ENCODE peak calls at places on chromosomes 7 and 10, in four cellular contexts. Z, I, M and H are unnamed samples.

GRCh38 chr7:102469351-102469971 is 4.7 kb downstream of the LRWD1 start:
- DNase-seq in Z (no peak), I (no peak), M (no peak), H (no peak)

GRCh38 chr7:54339074-54339473 is 203.1 kb upstream of the VSTM2A start:
- DNase-seq in Z (no peak), I (no peak), M (no peak), H (no peak)

GRCh38 chr7:34184466-34184865 is 279.1 kb downstream of the BMPER start:
- DNase-seq in Z (no peak), I (no peak), M (no peak), H (no peak)

GRCh38 chr10:86035791-86036543 is 330.6 kb downstream of the GRID1 start:
- DNase-seq in Z (no peak), I (no peak), M (no peak), H (no peak)

GRCh38 chr7:1046722-1047679 is 2.7 kb downstream of the GPR146 start:
- DNase-seq in Z (no peak), I (no peak), M (no peak), H (no peak)

GRCh38 chr10:120732643-120733313 is 118.4 kb upstream of the WDR11 start:
- DNase-seq in Z (no peak), I (no peak), M (no peak), H (no peak)

GRCh38 chr10:97131702-97132101 is 54.1 kb downstream of the SLIT1 start:
- DNase-seq in Z (no peak), I (no peak), M (no peak), H (no peak)

GRCh38 chr7:44077681-44078091 is 4.6 kb downstream of the POLM start:
- DNase-seq in Z (no peak), I (no peak), M (no peak), H (no peak)

GRCh38 chr10:129275886-129276285 is 191.2 kb upstream of the MGMT start:
- DNase-seq in Z (no peak), I (no peak), M (no peak), H (no peak)

GRCh38 chr10:13162013-13162364 is 631 bp downstream of the MCM10 start:
- DNase-seq in Z (peak; percentile 22), I (no peak), M (no peak), H (no peak)

GRCh38 chr7:107056728-107057473 is 12.4 kb downstream of the PRKAR2B start:
- DNase-seq in Z (no peak), I (no peak), M (no peak), H (no peak)

GRCh38 chr10:24457661-24458318 is 248.9 kb downstream of the KIAA1217 start:
- DNase-seq in Z (no peak), I (no peak), M (no peak), H (no peak)

GRCh38 chr10:90888387-90888786 is 16.6 kb downstream of the RPP30 start:
- DNase-seq in Z (no peak), I (no peak), M (no peak), H (no peak)

GRCh38 chr7:75740846-75741497 is 2.2 kb upstream of the HIP1 start:
- DNase-seq in Z (no peak), I (no peak), M (no peak), H (no peak)

GRCh38 chr7:55191161-55191925 is 172.5 kb downstream of the EGFR start:
- DNase-seq in Z (no peak), I (no peak), M (no peak), H (no peak)

GRCh38 chr10:99667108-99667751 is 7.9 kb downstream of the ENTPD7 start:
- DNase-seq in Z (peak; percentile 38), I (no peak), M (no peak), H (no peak)

GRCh38 chr7:138568655-138569054 is 108.6 kb downstream of the TRIM24 start:
- DNase-seq in Z (no peak), I (no peak), M (no peak), H (no peak)